ENCODE peak calls at places on chromosomes 3 and 15, in six cellular contexts. L, T, S, D, W and M are unnamed samples.

GRCh38 chr3:16174389-16174788 is at the start of gene GALNT15:
- DNase-seq in L (no peak), S (no peak), T (peak), W (peak), D (peak), M (peak)

GRCh38 chr15:98717942-98718341 is 69.6 kb downstream of the IGF1R start:
- DNase-seq in T (no peak), W (no peak), S (no peak), L (no peak), D (no peak), M (no peak)

GRCh38 chr3:136995652-136996051 is 37.9 kb downstream of the IL20RB start:
- DNase-seq in D (no peak), L (no peak), W (no peak), T (no peak), S (no peak), M (no peak)

GRCh38 chr3:39260957-39261356 is 18.9 kb downstream of the CX3CR1 start:
- DNase-seq in D (peak), L (no peak), W (no peak), S (no peak), T (peak), M (peak)

GRCh38 chr3:31377045-31377642 is 155.6 kb upstream of the STT3B start:
- DNase-seq in D (peak), L (no peak), W (no peak), S (no peak), T (peak), M (no peak)

GRCh38 chr3:195069501-195070251 is 201.3 kb downstream of the XXYLT1 start:
- DNase-seq in L (no peak), S (no peak), W (no peak), D (no peak), T (no peak), M (peak)

GRCh38 chr3:13621381-13622221 is 72.7 kb downstream of the FBLN2 start:
- DNase-seq in S (peak), L (no peak), T (no peak), W (no peak), D (no peak), M (peak)

GRCh38 chr3:108088146-108088545 is 2.7 kb downstream of the CD47 start:
- DNase-seq in D (no peak), S (no peak), T (no peak), W (no peak), L (no peak), M (no peak)

GRCh38 chr3:42711491-42712343 is 9.1 kb upstream of the HHATL start:
- DNase-seq in D (no peak), S (no peak), L (no peak), W (peak), T (no peak), M (no peak)